ENCODE peak calls at places on chromosomes 3 and 15, in seven cellular contexts. D is keratinocyte, U is pancreas, X is HepG2, I is astrocyte, Q is uterus, H is kidney. S is an unnamed sample.

GRCh38 chr15:78455749-78456148 is 17.7 kb downstream of the IREB2 start:
- DNase-seq in D (no peak), X (no peak), U (no peak), I (no peak), H (no peak), Q (no peak), S (no peak)

GRCh38 chr15:80242132-80242769 is 9.8 kb downstream of the CTXND1 start:
- DNase-seq in H (no peak), X (peak; percentile 50), D (peak; percentile 11), I (no peak), U (no peak), Q (no peak), S (peak; percentile 40)

GRCh38 chr15:42084465-42085235 is 9.7 kb downstream of the PLA2G4D start:
- DNase-seq in I (no peak), D (peak; percentile 93), U (peak; percentile 53), H (peak; percentile 87), X (peak; percentile 46), Q (peak; percentile 62), S (peak; percentile 95)

GRCh38 chr3:52769786-52770445 is 824 bp downstream of the NEK4 start:
- DNase-seq in X (no peak), Q (no peak), D (no peak), U (no peak), I (no peak), H (no peak), S (no peak)

GRCh38 chr3:115436767-115437301 is 186.5 kb upstream of the GAP43 start:
- DNase-seq in Q (no peak), X (peak; percentile 1), D (no peak), H (no peak), U (no peak), I (peak; percentile 96), S (peak; percentile 80)

GRCh38 chr3:139797724-139798343 is 120.1 kb upstream of the NMNAT3 start:
- DNase-seq in U (peak; percentile 7), X (no peak), D (no peak), I (peak; percentile 25), H (no peak), Q (peak; percentile 17), S (peak; percentile 29)

GRCh38 chr3:85161544-85161943 is 202.8 kb downstream of the CADM2 start:
- DNase-seq in I (peak; percentile 12), H (no peak), Q (no peak), D (peak; percentile 40), X (peak; percentile 20), U (no peak), S (peak; percentile 92)

GRCh38 chr3:171393032-171393744 is 67.0 kb downstream of the TNIK start:
- DNase-seq in Q (no peak), X (peak; percentile 39), H (no peak), I (peak; percentile 84), U (peak; percentile 47), D (no peak), S (no peak)

GRCh38 chr3:122890077-122890484 is 95.2 kb downstream of the SLC49A4 start:
- DNase-seq in Q (peak; percentile 67), U (no peak), I (peak; percentile 58), D (peak; percentile 63), H (peak; percentile 76), X (no peak), S (peak; percentile 39)

GRCh38 chr3:38609386-38610111 is 39.9 kb downstream of the SCN5A start:
- DNase-seq in H (no peak), X (no peak), D (no peak), I (no peak), U (no peak), Q (no peak), S (no peak)

GRCh38 chr3:184864012-184864411 is 52.0 kb downstream of the VPS8 start:
- DNase-seq in D (no peak), H (no peak), X (no peak), I (no peak), U (no peak), Q (no peak), S (no peak)
- H3K36me3 ChIP-seq in D (peaks cover 13% of the 10 kb centered on the region), H (peaks cover 16% of the 10 kb centered on the region), X (peaks cover 6% of the 10 kb centered on the region), I (no peaks in the 10 kb centered on the region), U (peaks cover 43% of the 10 kb centered on the region), Q (no peaks in the 10 kb centered on the region), S (peaks cover 23% of the 10 kb centered on the region)

GRCh38 chr3:152438181-152438580 is 169.5 kb downstream of the MBNL1 start:
- DNase-seq in D (no peak), U (no peak), X (no peak), I (no peak), Q (no peak), H (no peak), S (peak; percentile 43)
- H3K27ac ChIP-seq in D (no peak overlapping the region), U (no peak overlapping the region), X (no peak overlapping the region), I (no peak overlapping the region), Q (peak overlapping the region; percentile 37), H (no peak overlapping the region), S (peak overlapping the region; percentile 3)

GRCh38 chr3:44814751-44815150 is 47.0 kb upstream of the TMEM42 start:
- DNase-seq in U (no peak), D (no peak), X (no peak), Q (no peak), I (no peak), H (no peak), S (no peak)
- H3K36me3 ChIP-seq in U (no peaks in the 10 kb centered on the region), D (no peaks in the 10 kb centered on the region), X (peaks cover 3% of the 10 kb centered on the region), Q (no peaks in the 10 kb centered on the region), I (peaks cover 6% of the 10 kb centered on the region), H (no peaks in the 10 kb centered on the region), S (peaks cover 52% of the 10 kb centered on the region)

DNA sequence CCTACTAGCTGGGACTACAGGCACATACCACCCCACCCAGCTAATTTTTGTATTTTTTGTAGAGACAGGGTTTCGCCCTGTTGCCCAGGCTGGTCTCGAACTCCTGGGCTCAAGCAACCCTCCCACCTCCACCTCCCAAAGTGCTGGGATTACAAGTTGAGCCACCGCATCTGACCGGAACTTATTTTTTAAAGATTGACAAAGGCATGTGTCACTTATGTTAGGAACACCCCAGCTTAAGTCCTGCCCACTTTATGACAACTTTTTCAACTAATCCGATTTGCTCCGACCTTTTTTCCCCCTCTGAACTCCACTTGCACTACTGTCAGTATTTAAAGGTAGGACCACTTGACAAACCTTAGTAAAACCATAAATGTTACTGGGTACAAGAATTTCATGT is 211.6 kb upstream of the NR2E3 start:
- DNase-seq in Q (no peak), I (no peak), X (no peak), H (no peak), D (no peak), U (no peak), S (no peak)
- H3K27ac ChIP-seq in Q (peak overlapping the region; percentile 61), I (no peak overlapping the region), X (no peak overlapping the region), H (no peak overlapping the region), D (no peak overlapping the region), U (no peak overlapping the region), S (no peak overlapping the region)

DNA sequence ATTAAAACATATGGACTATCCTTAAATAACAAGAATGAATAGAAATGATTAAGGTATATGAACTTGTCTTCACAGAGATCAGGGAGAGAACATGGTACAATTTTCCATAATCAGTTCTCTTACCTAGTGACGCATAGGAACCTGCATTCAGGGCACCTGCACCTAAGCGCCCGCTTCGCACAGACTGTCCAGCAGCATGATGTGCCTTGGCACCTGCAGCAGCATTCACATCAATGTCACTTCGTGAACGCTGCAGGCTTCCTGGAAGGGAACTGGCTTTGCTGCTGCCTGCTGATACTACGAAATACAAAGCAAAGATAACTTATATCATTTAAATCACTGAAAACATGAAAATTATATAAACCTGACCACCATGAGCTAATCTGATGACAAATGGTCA is 115.2 kb downstream of the CLASP2 start:
- DNase-seq in I (no peak), X (no peak), Q (no peak), H (peak; percentile 31), U (no peak), D (no peak), S (no peak)
- H3K36me3 ChIP-seq in I (peaks cover 14% of the 10 kb centered on the region), X (peaks cover 3% of the 10 kb centered on the region), Q (no peaks in the 10 kb centered on the region), H (peaks cover 14% of the 10 kb centered on the region), U (peaks cover 51% of the 10 kb centered on the region), D (peaks cover 12% of the 10 kb centered on the region), S (peaks cover 16% of the 10 kb centered on the region)

GRCh38 chr15:90953947-90954711 is 555 bp upstream of the RCCD1 start:
- DNase-seq in H (peak; percentile 55), I (no peak), Q (no peak), U (no peak), X (no peak), D (no peak), S (no peak)
- H3K27ac ChIP-seq in H (peak overlapping the region; percentile 2), I (no peak overlapping the region), Q (peak overlapping the region; percentile 91), U (peak overlapping the region; percentile 96), X (peak overlapping the region; percentile 97), D (no peak overlapping the region), S (no peak overlapping the region)